ENCODE peak calls at places on chromosomes 12 and 14, in five cellular contexts. J is NT2/D1, L is aorta, F is tibial nerve, A is ovary. I is an unnamed sample.

GRCh38 chr14:59576332-59577294 is at the start of gene CCDC175:
- DNase-seq in J (peak; percentile 82), L (peak; percentile 92), F (peak; percentile 46), A (peak; percentile 41), I (peak; percentile 79)

GRCh38 chr12:99686142-99686541 is 38.6 kb downstream of the GARIN6 start:
- DNase-seq in J (no peak), L (no peak), F (no peak), A (no peak), I (no peak)

GRCh38 chr14:33986804-33987203 is 35.9 kb upstream of the EGLN3 start:
- DNase-seq in J (no peak), L (no peak), F (no peak), A (no peak), I (no peak)

GRCh38 chr14:56145181-56145580 is 27.0 kb downstream of the PELI2 start:
- DNase-seq in J (no peak), L (no peak), F (no peak), A (peak; percentile 32), I (no peak)

GRCh38 chr14:44372807-44373497 is 134.1 kb downstream of the FSCB start:
- DNase-seq in J (no peak), L (no peak), F (no peak), A (no peak), I (no peak)

GRCh38 chr12:115946867-115947695 is 330.4 kb downstream of the MED13L start:
- DNase-seq in J (no peak), L (no peak), F (no peak), A (no peak), I (no peak)

GRCh38 chr14:103628684-103629502 is at the start of gene KLC1:
- DNase-seq in J (no peak), L (peak; percentile 96), F (peak; percentile 84), A (peak; percentile 90), I (peak; percentile 80)

GRCh38 chr12:48956279-48957140 is 777 bp downstream of the ARF3 start:
- DNase-seq in J (peak; percentile 89), L (peak; percentile 93), F (peak; percentile 81), A (peak; percentile 84), I (peak; percentile 91)

GRCh38 chr12:18457362-18457761 is 196.0 kb downstream of the PIK3C2G start:
- DNase-seq in J (no peak), L (no peak), F (no peak), A (no peak), I (no peak)

GRCh38 chr14:95533391-95533821 is 1.4 kb upstream of the GLRX5 start:
- DNase-seq in J (no peak), L (no peak), F (no peak), A (no peak), I (no peak)

GRCh38 chr12:54840293-54840692 is 14.0 kb upstream of the MUCL1 start:
- DNase-seq in J (no peak), L (no peak), F (no peak), A (no peak), I (no peak)

GRCh38 chr14:73612339-73613045 is at the start of gene ACOT6:
- DNase-seq in J (peak; percentile 51), L (peak; percentile 92), F (peak; percentile 55), A (peak; percentile 79), I (peak; percentile 76)

GRCh38 chr12:133106253-133106652 is 23.8 kb downstream of the ZNF891 start:
- DNase-seq in J (no peak), L (no peak), F (no peak), A (no peak), I (no peak)
- H3K9me3 ChIP-seq in J (peaks cover 100% of the 10 kb centered on the region), L (peaks cover 21% of the 10 kb centered on the region), F (peaks cover 40% of the 10 kb centered on the region), A (peaks cover 53% of the 10 kb centered on the region), I (peaks cover 92% of the 10 kb centered on the region)

DNA sequence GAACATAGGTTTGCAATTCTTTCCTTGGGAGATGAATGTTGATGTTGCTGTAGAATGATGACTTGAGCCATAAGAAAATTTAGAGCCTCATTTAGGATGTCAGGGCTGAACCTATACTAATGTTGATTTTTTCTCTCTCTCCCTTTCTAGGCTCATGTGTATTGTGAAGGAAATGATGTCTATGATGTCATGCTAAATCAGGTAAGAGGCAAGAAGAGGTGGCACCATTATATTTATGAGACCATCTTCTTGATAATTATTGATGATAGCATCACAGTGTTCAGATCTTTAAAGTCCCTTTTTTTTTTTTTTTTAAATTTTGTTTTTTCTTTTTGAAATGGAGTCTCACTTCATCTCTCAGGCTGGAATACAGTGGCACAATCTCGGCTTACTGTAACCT is 3.3 kb downstream of the PARP2 start:
- DNase-seq in J (no peak), L (no peak), F (no peak), A (no peak), I (no peak)
- H3K36me3 ChIP-seq in J (peaks cover 62% of the 10 kb centered on the region), L (peaks cover 2% of the 10 kb centered on the region), F (peaks cover 69% of the 10 kb centered on the region), A (no peaks in the 10 kb centered on the region), I (peaks cover 30% of the 10 kb centered on the region)

GRCh38 chr14:99067927-99068326 is 204.1 kb downstream of the BCL11B start:
- DNase-seq in J (no peak), L (no peak), F (no peak), A (no peak), I (no peak)
- H3K9me3 ChIP-seq in J (no peaks in the 10 kb centered on the region), L (peaks cover 4% of the 10 kb centered on the region), F (no peaks in the 10 kb centered on the region), A (no peaks in the 10 kb centered on the region), I (peaks cover 16% of the 10 kb centered on the region)

DNA sequence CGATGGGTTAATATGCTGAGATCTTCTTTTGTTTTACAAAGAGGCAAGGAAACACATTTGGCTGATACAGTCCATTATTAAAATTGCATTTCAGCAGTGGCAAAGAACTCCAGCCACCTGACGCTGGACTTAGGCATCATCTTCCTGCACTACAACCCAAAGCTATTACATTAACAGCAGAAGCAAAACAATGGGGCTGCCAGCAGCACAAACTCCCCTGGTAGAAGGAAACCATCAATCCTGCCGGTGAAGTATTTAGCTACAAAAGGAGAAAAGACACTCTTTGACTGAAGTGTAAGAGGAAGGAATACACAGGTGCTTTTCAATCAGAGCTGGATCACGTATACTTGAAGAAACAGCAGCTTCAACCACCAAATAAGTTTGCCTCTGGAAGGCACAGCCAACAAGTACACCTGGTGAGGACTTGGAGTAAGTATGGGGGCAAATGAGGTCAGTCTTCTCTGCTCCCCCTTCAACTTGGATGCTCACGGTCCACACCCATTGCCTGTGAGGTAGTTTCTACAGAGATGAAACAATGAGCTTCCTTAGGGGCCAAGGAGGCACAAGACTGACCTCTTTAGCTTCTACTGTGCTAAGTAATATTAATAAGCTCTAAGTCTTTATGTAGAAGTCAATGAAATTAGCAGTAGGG is 125.9 kb upstream of the FOXN3 start:
- DNase-seq in J (no peak), L (no peak), F (no peak), A (no peak), I (no peak)
- H3K36me3 ChIP-seq in J (no peaks in the 10 kb centered on the region), L (no peaks in the 10 kb centered on the region), F (no peaks in the 10 kb centered on the region), A (no peaks in the 10 kb centered on the region), I (no peaks in the 10 kb centered on the region)

I was measured in right atrium auricular region.